ENCODE peak calls at places on chromosomes 6 and 20, in seven cellular contexts. One of them, this sample, is unnamed.

GRCh38 chr6:169738204-169738971 is 13.0 kb downstream of the DYNLT2 start:
- DNase-seq in left lung: no peak
- DNase-seq in colonic mucosa: no peak
- DNase-seq in AG09319: no peak
- DNase-seq in cardiac fibroblast: no peak
- DNase-seq in heart left ventricle: no peak
- DNase-seq in glutamatergic neuron: no peak
- DNase-seq in this sample: no peak

GRCh38 chr6:128918886-128919285 is 35.9 kb downstream of the LAMA2 start:
- DNase-seq in left lung: no peak
- DNase-seq in colonic mucosa: no peak
- DNase-seq in AG09319: no peak
- DNase-seq in cardiac fibroblast: no peak
- DNase-seq in heart left ventricle: no peak
- DNase-seq in glutamatergic neuron: no peak
- DNase-seq in this sample: no peak

GRCh38 chr6:15061176-15061575 is 184.7 kb upstream of the JARID2 start:
- DNase-seq in left lung: no peak
- DNase-seq in colonic mucosa: no peak
- DNase-seq in AG09319: no peak
- DNase-seq in cardiac fibroblast: no peak
- DNase-seq in heart left ventricle: no peak
- DNase-seq in glutamatergic neuron: peak; percentile 20
- DNase-seq in this sample: no peak

GRCh38 chr20:10761232-10761631 is 87.4 kb upstream of the JAG1 start:
- DNase-seq in left lung: no peak
- DNase-seq in colonic mucosa: no peak
- DNase-seq in AG09319: no peak
- DNase-seq in cardiac fibroblast: peak; percentile 76
- DNase-seq in heart left ventricle: no peak
- DNase-seq in glutamatergic neuron: no peak
- DNase-seq in this sample: no peak

GRCh38 chr6:79313254-79313653 is 78.8 kb upstream of the HMGN3 start:
- DNase-seq in left lung: no peak
- DNase-seq in colonic mucosa: no peak
- DNase-seq in AG09319: no peak
- DNase-seq in cardiac fibroblast: no peak
- DNase-seq in heart left ventricle: no peak
- DNase-seq in glutamatergic neuron: no peak
- DNase-seq in this sample: no peak

GRCh38 chr6:93817937-93818336 is 398.6 kb upstream of the EPHA7 start:
- DNase-seq in left lung: no peak
- DNase-seq in colonic mucosa: no peak
- DNase-seq in AG09319: no peak
- DNase-seq in cardiac fibroblast: no peak
- DNase-seq in heart left ventricle: no peak
- DNase-seq in glutamatergic neuron: no peak
- DNase-seq in this sample: no peak

GRCh38 chr6:42292002-42292735 is 74.5 kb upstream of the MRPS10 start:
- DNase-seq in left lung: no peak
- DNase-seq in colonic mucosa: no peak
- DNase-seq in AG09319: peak; percentile 55
- DNase-seq in cardiac fibroblast: peak; percentile 66
- DNase-seq in heart left ventricle: no peak
- DNase-seq in glutamatergic neuron: no peak
- DNase-seq in this sample: no peak

GRCh38 chr6:42049116-42049809 is 1.1 kb upstream of the TAF8 start:
- DNase-seq in left lung: no peak
- DNase-seq in colonic mucosa: peak; percentile 38
- DNase-seq in AG09319: no peak
- DNase-seq in cardiac fibroblast: no peak
- DNase-seq in heart left ventricle: no peak
- DNase-seq in glutamatergic neuron: no peak
- DNase-seq in this sample: peak; percentile 12

GRCh38 chr6:38020593-38020992 is 201.1 kb downstream of the ZFAND3 start:
- DNase-seq in left lung: no peak
- DNase-seq in colonic mucosa: no peak
- DNase-seq in AG09319: no peak
- DNase-seq in cardiac fibroblast: no peak
- DNase-seq in heart left ventricle: no peak
- DNase-seq in glutamatergic neuron: no peak
- DNase-seq in this sample: no peak

GRCh38 chr6:135812085-135812526 is 39.4 kb upstream of the PDE7B start:
- DNase-seq in left lung: no peak
- DNase-seq in colonic mucosa: no peak
- DNase-seq in AG09319: no peak
- DNase-seq in cardiac fibroblast: peak; percentile 69
- DNase-seq in heart left ventricle: no peak
- DNase-seq in glutamatergic neuron: no peak
- DNase-seq in this sample: no peak

GRCh38 chr6:78605909-78606446 is 261.4 kb upstream of the IRAK1BP1 start:
- DNase-seq in left lung: no peak
- DNase-seq in colonic mucosa: no peak
- DNase-seq in AG09319: no peak
- DNase-seq in cardiac fibroblast: peak; percentile 76
- DNase-seq in heart left ventricle: no peak
- DNase-seq in glutamatergic neuron: no peak
- DNase-seq in this sample: no peak

GRCh38 chr6:133435065-133435728 is 194.0 kb downstream of the EYA4 start:
- DNase-seq in left lung: peak; percentile 15
- DNase-seq in colonic mucosa: no peak
- DNase-seq in AG09319: no peak
- DNase-seq in cardiac fibroblast: no peak
- DNase-seq in heart left ventricle: no peak
- DNase-seq in glutamatergic neuron: peak; percentile 72
- DNase-seq in this sample: no peak

GRCh38 chr20:62962221-62962879 is 9.8 kb downstream of the SLC17A9 start:
- DNase-seq in left lung: peak; percentile 64
- DNase-seq in colonic mucosa: no peak
- DNase-seq in AG09319: no peak
- DNase-seq in cardiac fibroblast: no peak
- DNase-seq in heart left ventricle: no peak
- DNase-seq in glutamatergic neuron: no peak
- DNase-seq in this sample: no peak

GRCh38 chr6:16007146-16007545 is 121.7 kb upstream of the MYLIP start:
- DNase-seq in left lung: no peak
- DNase-seq in colonic mucosa: no peak
- DNase-seq in AG09319: no peak
- DNase-seq in cardiac fibroblast: no peak
- DNase-seq in heart left ventricle: no peak
- DNase-seq in glutamatergic neuron: no peak
- DNase-seq in this sample: no peak

GRCh38 chr6:83474309-83474708 is 38.0 kb upstream of the PRSS35 start:
- DNase-seq in left lung: no peak
- DNase-seq in colonic mucosa: no peak
- DNase-seq in AG09319: no peak
- DNase-seq in cardiac fibroblast: peak; percentile 37
- DNase-seq in heart left ventricle: no peak
- DNase-seq in glutamatergic neuron: no peak
- DNase-seq in this sample: no peak

GRCh38 chr20:21981179-21981578 is 275.7 kb downstream of the PAX1 start:
- DNase-seq in left lung: no peak
- DNase-seq in colonic mucosa: no peak
- DNase-seq in AG09319: no peak
- DNase-seq in cardiac fibroblast: no peak
- DNase-seq in heart left ventricle: no peak
- DNase-seq in glutamatergic neuron: no peak
- DNase-seq in this sample: no peak

GRCh38 chr6:132300323-132300949 is 100.8 kb downstream of the MOXD1 start:
- DNase-seq in left lung: no peak
- DNase-seq in colonic mucosa: peak; percentile 29
- DNase-seq in AG09319: no peak
- DNase-seq in cardiac fibroblast: peak; percentile 78
- DNase-seq in heart left ventricle: no peak
- DNase-seq in glutamatergic neuron: peak; percentile 31
- DNase-seq in this sample: peak; percentile 24

GRCh38 chr6:6007311-6008113 is 787 bp upstream of the NRN1 start:
- DNase-seq in left lung: no peak
- DNase-seq in colonic mucosa: no peak
- DNase-seq in AG09319: no peak
- DNase-seq in cardiac fibroblast: no peak
- DNase-seq in heart left ventricle: no peak
- DNase-seq in glutamatergic neuron: peak; percentile 77
- DNase-seq in this sample: peak; percentile 64
- TF ChIP-seq CTCF in left lung: no peak
- TF ChIP-seq CTCF in colonic mucosa: no peak
- TF ChIP-seq CTCF in AG09319: no peak
- TF ChIP-seq CTCF in cardiac fibroblast: no peak
- TF ChIP-seq CTCF in heart left ventricle: peak; percentile 35
- TF ChIP-seq CTCF in glutamatergic neuron: peak; percentile 26
- TF ChIP-seq CTCF in this sample: peak; percentile 51

GRCh38 chr20:16404171-16404570 is 169.1 kb downstream of the KIF16B start:
- DNase-seq in left lung: no peak
- DNase-seq in colonic mucosa: no peak
- DNase-seq in AG09319: no peak
- DNase-seq in cardiac fibroblast: no peak
- DNase-seq in heart left ventricle: no peak
- DNase-seq in glutamatergic neuron: no peak
- DNase-seq in this sample: no peak
- TF ChIP-seq CTCF in left lung: no peak
- TF ChIP-seq CTCF in colonic mucosa: no peak
- TF ChIP-seq CTCF in AG09319: no peak
- TF ChIP-seq CTCF in cardiac fibroblast: no peak
- TF ChIP-seq CTCF in heart left ventricle: no peak
- TF ChIP-seq CTCF in glutamatergic neuron: no peak
- TF ChIP-seq CTCF in this sample: no peak

GRCh38 chr6:30690403-30691207 is at the start of gene NRM:
- DNase-seq in left lung: peak; percentile 95
- DNase-seq in colonic mucosa: peak; percentile 91
- DNase-seq in AG09319: no peak
- DNase-seq in cardiac fibroblast: peak; percentile 85
- DNase-seq in heart left ventricle: peak; percentile 95
- DNase-seq in glutamatergic neuron: peak; percentile 92
- DNase-seq in this sample: peak; percentile 91
- TF ChIP-seq CTCF in left lung: no peak
- TF ChIP-seq CTCF in colonic mucosa: no peak
- TF ChIP-seq CTCF in AG09319: no peak
- TF ChIP-seq CTCF in cardiac fibroblast: no peak
- TF ChIP-seq CTCF in heart left ventricle: no peak
- TF ChIP-seq CTCF in glutamatergic neuron: no peak
- TF ChIP-seq CTCF in this sample: no peak

GRCh38 chr6:110039996-110040383 is 61.9 kb downstream of the GPR6 start:
- DNase-seq in left lung: no peak
- DNase-seq in colonic mucosa: peak; percentile 45
- DNase-seq in AG09319: no peak
- DNase-seq in cardiac fibroblast: peak; percentile 46
- DNase-seq in heart left ventricle: no peak
- DNase-seq in glutamatergic neuron: no peak
- DNase-seq in this sample: peak; percentile 58
- TF ChIP-seq CTCF in left lung: no peak
- TF ChIP-seq CTCF in colonic mucosa: no peak
- TF ChIP-seq CTCF in AG09319: peak; percentile 27
- TF ChIP-seq CTCF in cardiac fibroblast: peak; percentile 38
- TF ChIP-seq CTCF in heart left ventricle: peak; percentile 26
- TF ChIP-seq CTCF in glutamatergic neuron: no peak
- TF ChIP-seq CTCF in this sample: peak; percentile 32

GRCh38 chr6:35764238-35764896 is 12.0 kb upstream of the CLPSL2 start:
- DNase-seq in left lung: no peak
- DNase-seq in colonic mucosa: peak; percentile 38
- DNase-seq in AG09319: no peak
- DNase-seq in cardiac fibroblast: no peak
- DNase-seq in heart left ventricle: no peak
- DNase-seq in glutamatergic neuron: no peak
- DNase-seq in this sample: no peak

GRCh38 chr6:35769211-35769610 is 7.2 kb upstream of the CLPSL2 start:
- DNase-seq in left lung: no peak
- DNase-seq in colonic mucosa: no peak
- DNase-seq in AG09319: no peak
- DNase-seq in cardiac fibroblast: no peak
- DNase-seq in heart left ventricle: no peak
- DNase-seq in glutamatergic neuron: no peak
- DNase-seq in this sample: no peak

GRCh38 chr6:35771343-35771627 is 5.1 kb upstream of the CLPSL2 start:
- DNase-seq in left lung: no peak
- DNase-seq in colonic mucosa: no peak
- DNase-seq in AG09319: no peak
- DNase-seq in cardiac fibroblast: no peak
- DNase-seq in heart left ventricle: no peak
- DNase-seq in glutamatergic neuron: no peak
- DNase-seq in this sample: no peak

GRCh38 chr6:35765739-35766138 is 10.7 kb upstream of the CLPSL2 start:
- DNase-seq in left lung: no peak
- DNase-seq in colonic mucosa: no peak
- DNase-seq in AG09319: no peak
- DNase-seq in cardiac fibroblast: no peak
- DNase-seq in heart left ventricle: no peak
- DNase-seq in glutamatergic neuron: no peak
- DNase-seq in this sample: no peak
- TF ChIP-seq CTCF in left lung: no peak
- TF ChIP-seq CTCF in colonic mucosa: no peak
- TF ChIP-seq CTCF in AG09319: no peak
- TF ChIP-seq CTCF in cardiac fibroblast: no peak
- TF ChIP-seq CTCF in heart left ventricle: no peak
- TF ChIP-seq CTCF in glutamatergic neuron: no peak
- TF ChIP-seq CTCF in this sample: no peak

GRCh38 chr6:17281100-17281496 is at the start of gene RBM24:
- DNase-seq in left lung: no peak
- DNase-seq in colonic mucosa: peak; percentile 86
- DNase-seq in AG09319: peak; percentile 51
- DNase-seq in cardiac fibroblast: peak; percentile 73
- DNase-seq in heart left ventricle: peak; percentile 66
- DNase-seq in glutamatergic neuron: peak; percentile 78
- DNase-seq in this sample: peak; percentile 37
- TF ChIP-seq CTCF in left lung: no peak
- TF ChIP-seq CTCF in colonic mucosa: no peak
- TF ChIP-seq CTCF in AG09319: peak; percentile 44
- TF ChIP-seq CTCF in cardiac fibroblast: peak; percentile 39
- TF ChIP-seq CTCF in heart left ventricle: peak; percentile 36
- TF ChIP-seq CTCF in glutamatergic neuron: no peak
- TF ChIP-seq CTCF in this sample: no peak

GRCh38 chr6:21597243-21597682 is 3.7 kb downstream of the SOX4 start:
- DNase-seq in left lung: no peak
- DNase-seq in colonic mucosa: no peak
- DNase-seq in AG09319: no peak
- DNase-seq in cardiac fibroblast: no peak
- DNase-seq in heart left ventricle: no peak
- DNase-seq in glutamatergic neuron: no peak
- DNase-seq in this sample: no peak

GRCh38 chr6:21597706-21598273 is 4.2 kb downstream of the SOX4 start:
- DNase-seq in left lung: no peak
- DNase-seq in colonic mucosa: peak; percentile 29
- DNase-seq in AG09319: no peak
- DNase-seq in cardiac fibroblast: peak; percentile 55
- DNase-seq in heart left ventricle: peak; percentile 54
- DNase-seq in glutamatergic neuron: no peak
- DNase-seq in this sample: no peak

GRCh38 chr6:21595951-21596378 is 2.4 kb downstream of the SOX4 start:
- DNase-seq in left lung: peak; percentile 78
- DNase-seq in colonic mucosa: peak; percentile 48
- DNase-seq in AG09319: no peak
- DNase-seq in cardiac fibroblast: no peak
- DNase-seq in heart left ventricle: no peak
- DNase-seq in glutamatergic neuron: peak; percentile 47
- DNase-seq in this sample: peak; percentile 38

GRCh38 chr6:21595265-21595950 is 1.9 kb downstream of the SOX4 start:
- DNase-seq in left lung: peak; percentile 85
- DNase-seq in colonic mucosa: peak; percentile 53
- DNase-seq in AG09319: no peak
- DNase-seq in cardiac fibroblast: peak; percentile 23
- DNase-seq in heart left ventricle: peak; percentile 69
- DNase-seq in glutamatergic neuron: no peak
- DNase-seq in this sample: peak; percentile 47

GRCh38 chr6:21596379-21597242 is 3.1 kb downstream of the SOX4 start:
- DNase-seq in left lung: peak; percentile 82
- DNase-seq in colonic mucosa: peak; percentile 58
- DNase-seq in AG09319: no peak
- DNase-seq in cardiac fibroblast: peak; percentile 61
- DNase-seq in heart left ventricle: peak; percentile 72
- DNase-seq in glutamatergic neuron: peak; percentile 67
- DNase-seq in this sample: peak; percentile 51
- TF ChIP-seq CTCF in left lung: peak; percentile 28
- TF ChIP-seq CTCF in colonic mucosa: peak; percentile 48
- TF ChIP-seq CTCF in AG09319: peak; percentile 36
- TF ChIP-seq CTCF in cardiac fibroblast: peak; percentile 38
- TF ChIP-seq CTCF in heart left ventricle: peak; percentile 69
- TF ChIP-seq CTCF in glutamatergic neuron: peak; percentile 47
- TF ChIP-seq CTCF in this sample: peak; percentile 18

This sample was measured in GM13976.